ENCODE peak calls at places on chromosomes 2 and 18, in ten cellular contexts. Z is stimulated activated CD8-positive, alpha-beta memory T cell treated with anti-CD3 and anti-CD28 coated beads, Interleukin-7, amount 100 ng/mL, for 24 hours; C is activated naive CD8-positive, alpha-beta T cell treated with anti-CD3 and anti-CD28 coated beads, Interleukin-2, amount 50 U/mL, for 24 hours; R is stimulated activated CD4-positive, alpha-beta T cell treated with anti-CD3 and anti-CD28 coated beads, Interleukin-4, amount 100 ng/mL, for 48 hours; M is activated CD8-positive, alpha-beta memory T cell treated with anti-CD3 and anti-CD28 coated beads for 1 hour; D is body of pancreas; H is midbrain; A is GDM1; V is DMS79 treated with DMSO at 0.1 percent for 48 hours; L is activated CD4-positive, alpha-beta T cell treated with anti-CD3 and anti-CD28 coated beads, Interleukin-2, amount 50 U/mL, for 4 hours. W is an unnamed sample.

GRCh38 chr2:224922142-224922727 is 120.0 kb downstream of the DOCK10 start:
- DNase-seq in Z (no peak), C (no peak), R (no peak), M (no peak), D (peak), H (peak), A (peak), V (no peak), L (no peak), W (no peak)

GRCh38 chr2:38037757-38038615 is 38.0 kb downstream of the CYP1B1 start:
- DNase-seq in Z (no peak), C (peak), R (no peak), M (no peak), D (peak), H (peak), A (no peak), V (peak), L (no peak), W (no peak)

GRCh38 chr2:169018390-169018789 is 12.7 kb downstream of the ABCB11 start:
- DNase-seq in Z (no peak), C (no peak), R (no peak), M (no peak), D (no peak), H (no peak), A (no peak), V (no peak), L (no peak), W (no peak)

GRCh38 chr2:94759211-94759610 is 112.0 kb upstream of the TEKT4 start:
- DNase-seq in Z (no peak), C (peak), R (peak), M (no peak), D (no peak), H (no peak), A (peak), V (no peak), L (no peak), W (no peak)

GRCh38 chr2:206190689-206191088 is 31.0 kb downstream of the EEF1B2 start:
- DNase-seq in Z (no peak), C (no peak), R (no peak), M (no peak), D (no peak), H (no peak), A (no peak), V (no peak), L (no peak), W (no peak)

GRCh38 chr2:27118525-27119329 is at the start of gene CGREF1:
- DNase-seq in Z (no peak), C (peak), R (no peak), M (no peak), D (no peak), H (no peak), A (no peak), V (peak), L (no peak), W (no peak)

GRCh38 chr18:74230922-74231714 is 60.6 kb downstream of the CYB5A start:
- DNase-seq in Z (no peak), C (no peak), R (no peak), M (no peak), D (peak), H (no peak), A (no peak), V (no peak), L (no peak), W (no peak)

GRCh38 chr2:197993830-197994229 is 189.4 kb downstream of the PLCL1 start:
- DNase-seq in Z (no peak), C (peak), R (no peak), M (no peak), D (no peak), H (no peak), A (no peak), V (no peak), L (peak), W (no peak)

GRCh38 chr2:106701134-106701994 is 184.6 kb downstream of the ST6GAL2 start:
- DNase-seq in Z (no peak), C (no peak), R (no peak), M (no peak), D (no peak), H (no peak), A (no peak), V (no peak), L (no peak), W (no peak)

GRCh38 chr18:9417081-9417841 is 58.1 kb upstream of the RALBP1 start:
- DNase-seq in Z (no peak), C (no peak), R (no peak), M (no peak), D (no peak), H (peak), A (no peak), V (peak), L (no peak), W (no peak)

GRCh38 chr2:23460228-23460627 is 75.2 kb downstream of the KLHL29 start:
- DNase-seq in Z (no peak), C (no peak), R (no peak), M (no peak), D (no peak), H (no peak), A (no peak), V (no peak), L (no peak), W (no peak)

GRCh38 chr2:217948897-217949296 is 53.9 kb downstream of the TNS1 start:
- DNase-seq in Z (no peak), C (no peak), R (no peak), M (no peak), D (no peak), H (no peak), A (no peak), V (no peak), L (no peak), W (no peak)